ENCODE peak calls at places on chromosomes 3 and 15, in eight cellular contexts. J is epithelial cell of proximal tubule, L is transverse colon, S is RWPE2, T is cardiac fibroblast, E is testis, D is fibroblast of the aortic adventitia, N is left lung. K is an unnamed sample.

GRCh38 chr3:113210608-113211369 is 568 bp upstream of the BOC start:
- DNase-seq in D (no peak), L (no peak), N (no peak), E (peak), J (no peak), S (no peak), T (peak), K (peak)

GRCh38 chr15:23628612-23629233 is 18.9 kb downstream of the MAGEL2 start:
- DNase-seq in E (no peak), J (no peak), S (no peak), L (no peak), N (no peak), D (no peak), T (no peak), K (no peak)

GRCh38 chr15:67857220-67857619 is 17.4 kb upstream of the RNU6-1 start:
- DNase-seq in L (no peak), D (no peak), T (no peak), J (no peak), S (no peak), N (no peak), E (no peak), K (no peak)

GRCh38 chr3:27504749-27505148 is 20.6 kb upstream of the SLC4A7 start:
- DNase-seq in S (no peak), D (peak), T (no peak), L (no peak), J (no peak), N (no peak), E (no peak), K (no peak)

GRCh38 chr3:41118461-41119385 is 80.6 kb upstream of the CTNNB1 start:
- DNase-seq in J (no peak), L (peak), T (no peak), S (no peak), E (no peak), N (no peak), D (no peak), K (no peak)

GRCh38 chr15:56242576-56243116 is 1.0 kb downstream of the RFX7 start:
- DNase-seq in S (no peak), E (no peak), N (no peak), L (no peak), D (no peak), J (no peak), T (no peak), K (peak)

GRCh38 chr3:62287528-62287927 is 85.8 kb downstream of the FEZF2 start:
- DNase-seq in S (no peak), N (no peak), L (no peak), J (no peak), D (no peak), E (no peak), T (no peak), K (no peak)

GRCh38 chr15:97099040-97099439 is 768.5 kb downstream of the NR2F2 start:
- DNase-seq in E (no peak), S (no peak), D (no peak), T (no peak), J (no peak), L (no peak), N (no peak), K (no peak)

GRCh38 chr3:172152869-172153268 is 113.5 kb downstream of the FNDC3B start:
- DNase-seq in D (no peak), J (no peak), S (no peak), L (no peak), N (no peak), T (peak), E (no peak), K (no peak)

GRCh38 chr15:40044717-40045571 is 6.0 kb upstream of the SRP14 start:
- DNase-seq in L (peak), T (peak), D (peak), S (peak), N (peak), E (peak), J (no peak), K (peak)
- H3K4me3 ChIP-seq in L (no peak), T (no peak), D (peak), S (no peak), N (no peak), E (no peak), J (peak), K (peak)

GRCh38 chr15:90529008-90529368 is 735 bp upstream of the CRTC3 start:
- DNase-seq in T (no peak), N (no peak), L (no peak), E (no peak), S (no peak), J (no peak), D (no peak), K (no peak)

GRCh38 chr15:90530250-90531051 is 728 bp downstream of the CRTC3 start:
- DNase-seq in D (peak), N (peak), J (no peak), T (peak), S (peak), E (peak), L (peak), K (peak)

GRCh38 chr15:90531147-90531546 is 1.4 kb downstream of the CRTC3 start:
- DNase-seq in D (no peak), L (no peak), J (no peak), N (no peak), E (no peak), T (peak), S (no peak), K (no peak)

GRCh38 chr15:90535254-90535653 is 5.5 kb downstream of the CRTC3 start:
- DNase-seq in J (no peak), E (no peak), D (no peak), L (no peak), N (no peak), S (no peak), T (no peak), K (no peak)

DNA sequence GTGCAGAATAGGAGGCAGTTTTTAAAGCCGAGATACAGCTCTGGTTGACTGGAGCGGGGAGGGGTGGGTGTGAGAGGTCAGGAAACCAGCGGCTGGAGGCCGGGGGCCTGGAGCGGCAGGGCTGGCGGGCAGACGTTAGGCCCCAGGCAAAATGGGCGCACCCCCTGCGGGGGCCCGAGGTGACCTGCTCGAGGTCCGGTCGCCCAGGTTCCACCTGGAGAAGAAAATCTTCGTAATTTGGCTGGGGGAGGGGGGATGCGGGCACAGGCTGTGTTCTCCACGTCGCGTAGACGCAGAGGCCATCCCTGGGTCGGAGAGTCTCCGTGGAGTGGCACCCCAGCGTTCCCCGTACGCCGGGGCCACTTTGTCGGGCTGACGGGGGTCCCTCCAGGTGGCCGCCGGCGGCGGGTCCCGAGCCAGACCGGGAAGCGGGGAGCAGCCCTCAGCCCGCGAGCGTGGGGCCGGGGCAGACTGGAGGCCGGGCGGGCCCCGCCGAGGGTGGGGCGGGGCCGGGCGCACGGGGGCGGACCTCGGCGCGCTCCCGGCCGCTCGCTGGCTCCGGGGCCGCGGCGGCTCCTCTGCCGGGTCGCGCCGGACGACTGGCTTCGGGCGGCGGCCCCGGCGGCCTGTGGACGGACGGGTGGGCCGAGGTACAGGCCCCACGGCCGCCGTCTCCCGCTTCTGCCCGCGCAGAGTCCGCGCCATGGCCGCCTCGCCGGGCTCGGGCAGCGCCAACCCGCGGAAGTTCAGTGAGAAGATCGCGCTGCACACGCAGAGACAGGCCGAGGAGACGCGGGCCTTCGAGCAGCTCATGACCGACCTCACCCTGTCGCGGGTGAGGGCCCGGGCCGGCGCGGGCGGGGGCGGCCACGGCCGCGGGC is at the start of gene CRTC3:
- DNase-seq in S (peak), T (peak), E (peak), L (peak), N (peak), D (peak), J (no peak), K (peak)
- TF ChIP-seq CTCF in S (peak), T (peak), E (no peak), L (no peak), N (no peak), D (no peak), J (no peak), K (peak)

GRCh38 chr3:150180349-150180748 is 209.7 kb upstream of the PFN2 start:
- DNase-seq in J (peak), L (no peak), E (no peak), D (peak), N (no peak), S (no peak), T (peak), K (peak)

GRCh38 chr3:150183619-150184425 is 213.1 kb upstream of the PFN2 start:
- DNase-seq in D (peak), S (peak), E (peak), J (peak), N (peak), L (peak), T (peak), K (peak)

GRCh38 chr3:150179330-150179729 is 208.6 kb upstream of the PFN2 start:
- DNase-seq in N (no peak), L (no peak), T (no peak), S (no peak), E (no peak), J (no peak), D (no peak), K (no peak)

DNA sequence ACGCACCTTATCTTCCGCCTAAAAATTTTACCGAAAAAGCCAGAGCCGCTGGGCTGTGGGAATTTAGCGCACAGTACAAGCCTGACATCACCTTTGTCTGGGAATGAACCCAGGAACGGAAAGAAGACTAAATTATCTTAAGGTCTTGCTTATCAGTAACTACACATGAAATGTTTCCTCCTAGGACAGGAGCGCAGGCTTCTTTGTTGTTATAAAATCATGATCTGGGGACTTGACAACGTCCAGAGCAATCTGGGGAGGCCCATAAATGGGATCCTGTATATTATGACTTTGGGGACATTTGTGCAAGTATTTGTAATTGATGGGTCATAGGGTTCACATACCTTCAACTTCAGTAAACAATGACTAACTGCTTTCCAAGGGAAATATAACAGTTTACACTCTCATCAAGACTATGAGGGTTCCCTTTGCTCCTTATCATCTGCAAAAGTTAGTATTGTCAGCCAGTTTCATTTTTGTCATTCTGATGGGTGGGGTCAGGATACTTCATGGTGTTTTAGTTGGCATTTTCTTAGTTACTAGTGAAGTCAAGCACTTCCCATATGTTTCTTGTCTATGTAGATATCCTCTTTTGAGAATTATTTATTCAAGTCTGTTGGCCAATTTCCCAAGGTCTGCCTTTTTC is 213.9 kb upstream of the PFN2 start:
- DNase-seq in J (no peak), E (no peak), N (no peak), S (no peak), T (peak), L (no peak), D (peak), K (peak)
- H3K4me3 ChIP-seq in J (peak), E (peak), N (no peak), S (peak), T (no peak), L (no peak), D (peak), K (peak)

GRCh38 chr15:40743921-40744809 is 10.9 kb downstream of the RMDN3 start:
- DNase-seq in D (peak), E (no peak), S (peak), T (peak), N (peak), J (peak), L (no peak), K (peak)
- TF ChIP-seq CTCF in D (peak), E (no peak), S (no peak), T (no peak), N (no peak), J (peak), L (no peak), K (no peak)

GRCh38 chr3:186788482-186789370 is 5.3 kb downstream of the EIF4A2 start:
- DNase-seq in T (no peak), D (peak), L (no peak), N (no peak), J (no peak), S (no peak), E (no peak), K (no peak)
- H3K4me3 ChIP-seq in T (no peak), D (no peak), L (no peak), N (no peak), J (no peak), S (no peak), E (no peak), K (no peak)

GRCh38 chr3:160022068-160022467 is 33.4 kb downstream of the IL12A start:
- DNase-seq in J (no peak), T (no peak), E (no peak), S (no peak), N (no peak), L (no peak), D (no peak), K (no peak)
- TF ChIP-seq CTCF in J (no peak), T (no peak), E (no peak), S (no peak), N (no peak), L (no peak), D (no peak), K (no peak)

GRCh38 chr3:97952872-97953271 is 19.4 kb downstream of the RIOX2 start:
- DNase-seq in J (peak), N (no peak), D (no peak), T (no peak), L (no peak), S (no peak), E (no peak), K (no peak)
- H3K4me3 ChIP-seq in J (no peak), N (no peak), D (no peak), T (no peak), L (no peak), S (no peak), E (no peak), K (no peak)

GRCh38 chr3:37115451-37115850 is 58.9 kb downstream of the LRRFIP2 start:
- DNase-seq in E (no peak), N (no peak), L (no peak), T (peak), D (peak), J (no peak), S (no peak), K (peak)
- TF ChIP-seq CTCF in E (no peak), N (no peak), L (no peak), T (no peak), D (no peak), J (no peak), S (no peak), K (no peak)

GRCh38 chr15:48785712-48786111 is 25.2 kb downstream of the CEP152 start:
- DNase-seq in S (no peak), E (no peak), D (no peak), L (no peak), T (no peak), N (no peak), J (no peak), K (no peak)

GRCh38 chr15:48785195-48785594 is 25.7 kb downstream of the CEP152 start:
- DNase-seq in D (peak), J (no peak), L (no peak), T (no peak), N (no peak), S (no peak), E (peak), K (no peak)

GRCh38 chr15:48795901-48796300 is 15.0 kb downstream of the CEP152 start:
- DNase-seq in S (no peak), T (no peak), N (no peak), J (no peak), D (no peak), L (no peak), E (no peak), K (no peak)

GRCh38 chr15:48794697-48795134 is 16.2 kb downstream of the CEP152 start:
- DNase-seq in D (peak), L (no peak), S (no peak), T (peak), N (no peak), E (no peak), J (no peak), K (peak)

GRCh38 chr15:48790716-48791115 is 20.2 kb downstream of the CEP152 start:
- DNase-seq in E (no peak), T (no peak), L (no peak), S (no peak), J (no peak), D (peak), N (no peak), K (no peak)
- H3K4me3 ChIP-seq in E (no peak), T (no peak), L (no peak), S (no peak), J (no peak), D (no peak), N (no peak), K (no peak)

K was measured in astrocyte of the spinal cord.